ENCODE peak calls at places on chromosomes 5 and 9, in six cellular contexts. S is adipocyte, P is fibroblast of mammary gland, Z is OCI-LY7, G is fibroblast of pulmonary artery, Y is HFF-Myc. R is an unnamed sample.

GRCh38 chr5:143016777-143017374 is 246.7 kb downstream of the ARHGAP26 start:
- DNase-seq in S (peak; percentile 67), P (peak; percentile 74), Z (peak; percentile 72), G (peak; percentile 78), Y (no peak), R (peak; percentile 27)

GRCh38 chr5:62718368-62718767 is 139.7 kb downstream of the LRRC70 start:
- DNase-seq in S (no peak), P (peak; percentile 1), Z (no peak), G (peak; percentile 21), Y (no peak), R (no peak)

GRCh38 chr5:171421331-171422262 is 2.1 kb downstream of the FGF18 start:
- DNase-seq in S (no peak), P (no peak), Z (no peak), G (no peak), Y (no peak), R (no peak)

GRCh38 chr9:78548666-78549065 is 251.7 kb downstream of the PSAT1 start:
- DNase-seq in S (no peak), P (no peak), Z (no peak), G (no peak), Y (no peak), R (no peak)

GRCh38 chr9:75692309-75692708 is 198.2 kb upstream of the PCSK5 start:
- DNase-seq in S (no peak), P (no peak), Z (no peak), G (no peak), Y (no peak), R (no peak)

GRCh38 chr9:133370680-133371079 is 5.2 kb downstream of the SURF4 start:
- DNase-seq in S (no peak), P (no peak), Z (no peak), G (no peak), Y (no peak), R (peak; percentile 55)

GRCh38 chr5:40847525-40847924 is 6.4 kb downstream of the CARD6 start:
- DNase-seq in S (no peak), P (no peak), Z (no peak), G (no peak), Y (no peak), R (no peak)

GRCh38 chr9:95373069-95373681 is 55.7 kb upstream of the FANCC start:
- DNase-seq in S (no peak), P (no peak), Z (no peak), G (no peak), Y (no peak), R (no peak)

GRCh38 chr5:57416246-57416996 is 66.2 kb downstream of the ACTBL2 start:
- DNase-seq in S (peak; percentile 69), P (peak; percentile 94), Z (no peak), G (peak; percentile 66), Y (peak; percentile 91), R (no peak)

GRCh38 chr5:67287795-67288194 is 91.2 kb upstream of the CD180 start:
- DNase-seq in S (peak; percentile 72), P (peak; percentile 57), Z (no peak), G (peak; percentile 52), Y (no peak), R (no peak)

GRCh38 chr5:15609076-15609725 is 109.2 kb downstream of the FBXL7 start:
- DNase-seq in S (no peak), P (no peak), Z (no peak), G (no peak), Y (no peak), R (no peak)

GRCh38 chr5:15601274-15601673 is 101.3 kb downstream of the FBXL7 start:
- DNase-seq in S (no peak), P (peak; percentile 19), Z (no peak), G (no peak), Y (no peak), R (no peak)

GRCh38 chr5:15607076-15607475 is 107.1 kb downstream of the FBXL7 start:
- DNase-seq in S (no peak), P (no peak), Z (no peak), G (no peak), Y (no peak), R (no peak)

GRCh38 chr5:15601853-15602252 is 101.9 kb downstream of the FBXL7 start:
- DNase-seq in S (no peak), P (no peak), Z (no peak), G (no peak), Y (no peak), R (no peak)

GRCh38 chr5:15604986-15605385 is 105.0 kb downstream of the FBXL7 start:
- DNase-seq in S (no peak), P (peak; percentile 40), Z (no peak), G (no peak), Y (no peak), R (no peak)
- H3K4me3 ChIP-seq in S (no peak overlapping the region), P (no peak overlapping the region), Z (no peak overlapping the region), G (no peak overlapping the region), Y (no peak overlapping the region), R (no peak overlapping the region)

GRCh38 chr9:14343236-14343947 is 29.5 kb upstream of the NFIB start:
- DNase-seq in S (no peak), P (no peak), Z (no peak), G (no peak), Y (no peak), R (no peak)

GRCh38 chr9:14346301-14346721 is 32.4 kb upstream of the NFIB start:
- DNase-seq in S (no peak), P (no peak), Z (no peak), G (no peak), Y (no peak), R (peak; percentile 22)

GRCh38 chr9:14345586-14346237 is 31.8 kb upstream of the NFIB start:
- DNase-seq in S (no peak), P (no peak), Z (no peak), G (no peak), Y (no peak), R (no peak)

GRCh38 chr9:14343948-14344547 is 30.1 kb upstream of the NFIB start:
- DNase-seq in S (no peak), P (no peak), Z (no peak), G (no peak), Y (no peak), R (no peak)

DNA sequence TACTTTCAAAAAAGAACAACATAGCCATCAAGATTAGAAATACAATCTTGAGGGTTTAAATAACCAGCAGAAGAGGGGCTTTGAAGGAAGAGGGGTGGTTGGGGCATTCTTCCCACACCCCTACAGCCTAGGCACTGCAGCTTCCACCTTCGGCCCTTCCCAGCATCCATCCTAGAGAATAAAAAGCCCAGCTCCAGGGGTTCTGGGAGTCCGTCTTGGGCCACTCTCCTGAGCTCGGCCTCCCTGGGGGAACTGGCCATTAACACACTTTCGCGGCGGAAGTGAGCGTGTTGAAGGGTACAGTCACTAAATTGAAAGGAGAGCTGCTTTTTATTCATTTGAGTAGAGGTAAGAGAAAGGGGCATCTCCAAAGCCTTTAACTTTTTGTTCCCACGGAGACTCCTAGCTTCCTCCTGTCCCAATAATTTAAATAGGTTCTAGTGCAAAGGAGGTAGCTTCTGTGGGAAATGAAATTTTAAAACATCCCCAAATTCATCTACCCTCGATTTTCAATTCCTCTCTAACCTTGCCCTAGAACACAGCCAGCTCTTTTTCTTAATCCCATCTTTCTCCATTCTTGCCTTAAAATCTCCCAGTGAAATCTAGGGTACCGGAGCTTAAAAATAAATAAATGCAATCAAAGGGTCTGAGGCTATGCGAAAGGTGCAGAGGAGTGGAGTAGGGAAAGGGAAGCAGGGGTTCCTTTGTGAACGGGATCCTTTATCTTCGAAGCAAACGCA is 31.1 kb upstream of the NFIB start:
- DNase-seq in S (no peak), P (no peak), Z (no peak), G (no peak), Y (no peak), R (no peak)
- H3K4me3 ChIP-seq in S (no peak overlapping the region), P (no peak overlapping the region), Z (no peak overlapping the region), G (no peak overlapping the region), Y (no peak overlapping the region), R (no peak overlapping the region)

DNA sequence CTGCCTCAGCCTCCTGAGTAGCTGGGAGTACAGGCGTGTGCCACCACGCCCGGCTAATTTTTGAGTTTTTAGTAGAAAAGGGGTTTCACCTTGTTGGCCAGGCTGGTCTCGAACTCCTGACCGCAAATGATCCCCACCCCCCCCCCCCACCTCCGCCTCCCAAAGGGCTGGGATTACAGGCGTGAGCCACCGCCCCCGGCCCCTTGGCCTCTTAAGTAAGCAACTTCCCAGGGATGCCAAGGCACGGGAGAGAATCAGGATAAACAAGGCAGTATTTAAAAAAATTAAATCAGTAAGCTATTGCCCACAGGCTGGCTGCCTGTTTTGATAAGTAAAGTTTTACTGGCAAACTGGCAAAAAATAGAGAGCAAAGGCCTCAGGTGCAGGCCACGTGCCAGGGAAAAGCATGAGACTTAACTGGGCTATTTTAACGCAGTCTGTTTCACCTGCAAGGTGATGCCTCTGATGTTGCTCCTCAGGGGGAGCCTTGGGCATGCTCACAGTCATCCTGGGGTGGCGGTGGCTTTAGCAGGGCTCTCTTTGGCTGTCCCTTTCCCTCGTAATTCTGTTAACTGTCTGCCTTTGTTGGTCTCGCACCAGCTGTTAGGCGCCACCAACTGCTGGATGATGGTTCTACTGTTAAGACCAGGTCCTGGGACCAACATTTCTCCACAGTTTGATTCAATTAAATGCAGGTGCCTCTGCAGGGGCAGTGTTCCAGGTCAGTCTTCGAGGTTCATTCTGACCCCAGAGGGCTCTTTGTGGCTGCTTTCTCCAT is 19.4 kb upstream of the RNF130 start:
- DNase-seq in S (peak; percentile 47), P (peak; percentile 17), Z (peak; percentile 36), G (peak; percentile 45), Y (no peak), R (peak; percentile 52)
- H3K4me3 ChIP-seq in S (peak overlapping the region; percentile 79), P (no peak overlapping the region), Z (no peak overlapping the region), G (peak overlapping the region; percentile 61), Y (no peak overlapping the region), R (peak overlapping the region; percentile 33)

GRCh38 chr5:17120209-17120608 is 97.2 kb upstream of the BASP1 start:
- DNase-seq in S (no peak), P (no peak), Z (no peak), G (no peak), Y (no peak), R (no peak)

GRCh38 chr5:17113174-17113941 is 104.1 kb upstream of the BASP1 start:
- DNase-seq in S (peak; percentile 83), P (peak; percentile 73), Z (no peak), G (peak; percentile 35), Y (no peak), R (peak; percentile 52)

GRCh38 chr5:17118631-17119030 is 98.8 kb upstream of the BASP1 start:
- DNase-seq in S (peak; percentile 83), P (peak; percentile 96), Z (no peak), G (peak; percentile 97), Y (peak; percentile 90), R (peak; percentile 75)

GRCh38 chr5:17114233-17114632 is 103.2 kb upstream of the BASP1 start:
- DNase-seq in S (no peak), P (no peak), Z (no peak), G (no peak), Y (no peak), R (peak; percentile 56)

DNA sequence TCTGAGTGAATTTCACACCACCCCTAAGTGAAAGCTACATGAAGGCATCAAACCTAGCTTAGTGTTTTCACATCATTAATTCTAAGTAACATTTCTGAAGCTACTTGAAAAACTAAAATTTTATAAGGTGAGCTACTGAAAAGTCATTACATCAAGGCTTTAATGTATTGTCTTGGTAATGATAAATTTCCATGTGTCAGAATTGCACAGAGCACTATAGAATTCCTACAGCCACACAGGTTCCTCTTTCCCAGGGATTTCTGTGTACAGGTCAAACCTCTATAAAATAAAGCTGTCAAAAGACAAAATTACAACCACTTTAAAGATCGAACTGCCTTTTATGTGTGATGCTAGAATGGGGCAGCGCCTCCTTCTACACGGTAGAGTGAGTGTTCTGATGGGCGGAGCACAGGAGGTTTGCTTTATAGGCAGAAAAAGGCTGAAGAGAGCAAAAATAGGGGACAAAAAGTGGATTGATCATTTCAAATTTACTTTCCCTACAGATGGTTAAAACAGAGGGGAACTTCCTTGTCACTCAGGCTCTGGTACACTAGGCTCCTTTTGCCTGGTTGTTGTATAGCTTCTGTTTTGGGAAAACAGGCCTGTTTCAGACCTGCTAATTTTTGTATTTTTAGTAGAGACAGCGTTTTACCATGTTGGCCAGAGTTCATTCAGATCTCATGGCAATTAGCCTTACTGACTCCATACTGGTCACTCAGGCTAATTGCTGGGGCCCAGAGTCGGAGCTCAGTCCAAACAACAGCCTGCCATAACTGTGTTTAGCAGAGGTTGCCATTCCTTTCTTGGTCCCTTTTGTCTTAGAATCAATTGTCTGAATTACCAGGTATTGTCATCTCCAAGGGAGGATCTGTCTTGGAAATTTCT is 102.5 kb upstream of the BASP1 start:
- DNase-seq in S (no peak), P (no peak), Z (no peak), G (no peak), Y (no peak), R (no peak)
- H3K4me3 ChIP-seq in S (no peak overlapping the region), P (no peak overlapping the region), Z (no peak overlapping the region), G (no peak overlapping the region), Y (no peak overlapping the region), R (no peak overlapping the region)